ENCODE peak calls at places on chromosomes 6 and 20, in five cellular contexts. M, Z, N, L and I are unnamed samples.
A peak's percentile ranks its signal among the peaks of the same experiment; 100 is the strongest.

GRCh38 chr6:36788768-36789167 is 50.5 kb downstream of the CPNE5 start:
- DNase-seq in L (no peak), N (no peak), Z (no peak), M (no peak), I (no peak)

GRCh38 chr6:26222587-26222986 is 135.4 kb downstream of the HFE start:
- DNase-seq in L (no peak), N (no peak), M (no peak), Z (no peak), I (no peak)

GRCh38 chr6:106820412-106820852 is 154.1 kb downstream of the CD24 start:
- DNase-seq in Z (no peak), M (no peak), L (no peak), N (no peak), I (peak; percentile 77)

GRCh38 chr20:63357921-63358905 is 2.9 kb downstream of the CHRNA4 start:
- DNase-seq in M (no peak), N (no peak), L (no peak), Z (no peak), I (no peak)

GRCh38 chr6:134637847-134638438 is 312.0 kb downstream of the ALDH8A1 start:
- DNase-seq in Z (no peak), M (no peak), L (no peak), N (no peak), I (no peak)

GRCh38 chr6:71411882-71412281 is 123.3 kb downstream of the OGFRL1 start:
- DNase-seq in M (no peak), L (no peak), N (no peak), Z (no peak), I (no peak)

GRCh38 chr20:19495905-19496703 is 262.0 kb upstream of the RIN2 start:
- DNase-seq in Z (no peak), N (no peak), M (no peak), L (no peak), I (no peak)

GRCh38 chr6:77470983-77471382 is 7.7 kb upstream of the HTR1B start:
- DNase-seq in N (no peak), M (no peak), L (no peak), Z (no peak), I (no peak)

GRCh38 chr6:105619971-105620741 is 217.3 kb upstream of the PREP start:
- DNase-seq in Z (no peak), N (no peak), M (no peak), L (no peak), I (no peak)

GRCh38 chr6:30196376-30196775 is 16.8 kb downstream of the TRIM26 start:
- DNase-seq in M (no peak), L (no peak), N (no peak), Z (no peak), I (no peak)

GRCh38 chr20:31542201-31542842 is 28.1 kb downstream of the HM13 start:
- DNase-seq in M (no peak), L (no peak), Z (no peak), N (no peak), I (no peak)

GRCh38 chr6:107652526-107653182 is 162.7 kb downstream of the SOBP start:
- DNase-seq in Z (no peak), L (no peak), M (no peak), N (no peak), I (no peak)

GRCh38 chr20:40203032-40203431 is 486.0 kb downstream of the MAFB start:
- DNase-seq in M (no peak), Z (no peak), N (no peak), L (no peak), I (no peak)

GRCh38 chr20:33674294-33675126 is at the start of gene NECAB3:
- DNase-seq in Z (no peak), M (peak; percentile 54), N (peak; percentile 94), L (peak; percentile 90), I (peak; percentile 92)

GRCh38 chr20:57169162-57169561 is 97.3 kb downstream of the BMP7 start:
- DNase-seq in L (no peak), N (peak; percentile 41), Z (no peak), M (no peak), I (no peak)

GRCh38 chr6:88047510-88048150 is at the start of gene SPACA1:
- DNase-seq in Z (no peak), N (peak; percentile 58), M (no peak), L (no peak), I (no peak)

GRCh38 chr20:35363190-35363589 is 48.6 kb downstream of the UQCC1 start:
- DNase-seq in M (no peak), L (no peak), Z (no peak), N (no peak), I (peak; percentile 35)

GRCh38 chr20:25540273-25540672 is 45.1 kb downstream of the NINL start:
- DNase-seq in M (no peak), L (no peak), N (no peak), Z (no peak), I (peak; percentile 27)

GRCh38 chr6:71080151-71080550 is 123.3 kb upstream of the B3GAT2 start:
- DNase-seq in L (no peak), N (no peak), M (no peak), Z (no peak), I (no peak)

GRCh38 chr6:110509617-110510231 is 33.3 kb upstream of the SLC22A16 start:
- DNase-seq in M (no peak), L (no peak), N (no peak), Z (no peak), I (peak; percentile 9)

GRCh38 chr6:18323935-18324707 is 59.8 kb upstream of the DEK start:
- DNase-seq in M (no peak), L (no peak), Z (no peak), N (no peak), I (peak; percentile 58)

GRCh38 chr6:311679-312220 is 19.5 kb downstream of the DUSP22 start:
- DNase-seq in Z (no peak), N (peak; percentile 74), M (no peak), L (no peak), I (no peak)

GRCh38 chr20:57742506-57743180 is 32.8 kb upstream of the PMEPA1 start:
- DNase-seq in M (no peak), L (no peak), N (peak; percentile 23), Z (no peak), I (no peak)

GRCh38 chr20:25856256-25856884 is 159.7 kb upstream of the ZNF337 start:
- DNase-seq in Z (no peak), N (no peak), L (no peak), M (no peak), I (no peak)

GRCh38 chr6:116370328-116370716 is 425 bp upstream of the DSE start:
- DNase-seq in M (no peak), Z (no peak), L (no peak), N (no peak), I (no peak)

GRCh38 chr6:84033523-84034451 is at the start of gene MRAP2:
- DNase-seq in M (no peak), Z (no peak), N (no peak), L (peak; percentile 50), I (peak; percentile 73)

GRCh38 chr20:39213476-39214145 is 251.5 kb downstream of the DHX35 start:
- DNase-seq in L (no peak), Z (no peak), N (no peak), M (no peak), I (no peak)

GRCh38 chr20:25178563-25179438 is 16.7 kb upstream of the ENTPD6 start:
- DNase-seq in N (no peak), L (no peak), M (no peak), Z (no peak), I (peak; percentile 27)

GRCh38 chr6:39440039-39440426 is 117.5 kb upstream of the KCNK16 start:
- DNase-seq in N (no peak), L (no peak), M (no peak), Z (no peak), I (no peak)

GRCh38 chr6:150930816-150931215 is 65.3 kb downstream of the MTHFD1L start:
- DNase-seq in N (no peak), L (no peak), M (no peak), Z (no peak), I (no peak)

DNA sequence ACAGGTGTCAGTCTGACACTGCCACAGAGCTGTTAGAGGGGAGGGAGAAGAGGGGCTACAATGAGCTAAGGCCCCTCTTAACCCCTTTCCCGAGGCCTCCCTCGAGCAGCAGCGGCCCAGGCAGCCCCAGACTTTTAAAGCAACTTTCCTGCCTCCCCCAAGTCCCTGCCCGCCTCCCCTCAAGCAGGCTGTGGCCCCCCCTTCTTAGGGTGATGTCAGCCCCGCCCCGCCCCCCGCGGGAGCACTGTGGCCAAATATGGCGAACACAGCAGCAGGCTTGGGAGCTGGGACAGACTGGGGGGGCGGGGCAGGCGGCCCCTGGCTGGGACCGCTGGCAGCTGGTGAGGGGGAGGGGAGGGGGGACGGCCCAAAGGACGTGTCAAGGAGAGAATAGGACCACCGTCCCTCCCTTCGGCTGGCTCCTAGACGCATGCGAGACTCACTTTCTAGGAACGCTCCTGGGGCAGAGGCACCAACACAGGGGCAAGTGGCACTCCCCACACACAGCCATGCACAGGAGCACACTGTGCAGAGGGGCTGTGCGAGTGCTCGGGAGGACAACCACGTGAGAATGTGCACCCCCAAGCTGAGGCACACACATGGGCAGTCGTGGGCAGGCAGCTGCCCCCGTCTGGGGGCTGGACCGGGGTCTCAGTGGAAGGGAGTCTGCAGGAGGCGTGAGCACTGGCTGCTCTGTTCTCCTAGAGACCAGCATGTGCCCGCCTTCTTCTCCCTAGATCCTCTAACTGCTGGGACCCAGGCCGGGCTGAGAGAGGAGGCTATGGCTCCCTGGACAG is 6.7 kb downstream of the TEAD3 start:
- DNase-seq in N (no peak), M (no peak), Z (no peak), L (peak; percentile 81), I (peak; percentile 83)
- TF ChIP-seq POLR2AphosphoS5 in N (peak; percentile 33), M (no peak), Z (no peak), L (peak; percentile 13), I (no peak)

GRCh38 chr6:138523347-138524210 is 24.3 kb upstream of the NHSL1 start:
- DNase-seq in M (no peak), N (no peak), L (no peak), Z (no peak), I (no peak)
- TF ChIP-seq POLR2AphosphoS5 in M (no peak), N (no peak), L (no peak), Z (no peak), I (no peak)

GRCh38 chr20:60332523-60332922 is 374.3 kb downstream of the CDH26 start:
- DNase-seq in Z (no peak), L (no peak), N (no peak), M (no peak), I (no peak)
- TF ChIP-seq POLR2AphosphoS5 in Z (no peak), L (no peak), N (no peak), M (no peak), I (no peak)

GRCh38 chr6:45611502-45611901 is 233.8 kb upstream of the SUPT3H start:
- DNase-seq in N (no peak), L (no peak), M (no peak), Z (no peak), I (no peak)

GRCh38 chr6:45616209-45616608 is 238.5 kb upstream of the SUPT3H start:
- DNase-seq in L (no peak), N (no peak), M (no peak), Z (no peak), I (no peak)

GRCh38 chr6:45614488-45615285 is 237.0 kb upstream of the SUPT3H start:
- DNase-seq in L (no peak), M (no peak), N (no peak), Z (no peak), I (no peak)

GRCh38 chr6:45610832-45611231 is 233.1 kb upstream of the SUPT3H start:
- DNase-seq in N (no peak), L (no peak), Z (no peak), M (no peak), I (no peak)

DNA sequence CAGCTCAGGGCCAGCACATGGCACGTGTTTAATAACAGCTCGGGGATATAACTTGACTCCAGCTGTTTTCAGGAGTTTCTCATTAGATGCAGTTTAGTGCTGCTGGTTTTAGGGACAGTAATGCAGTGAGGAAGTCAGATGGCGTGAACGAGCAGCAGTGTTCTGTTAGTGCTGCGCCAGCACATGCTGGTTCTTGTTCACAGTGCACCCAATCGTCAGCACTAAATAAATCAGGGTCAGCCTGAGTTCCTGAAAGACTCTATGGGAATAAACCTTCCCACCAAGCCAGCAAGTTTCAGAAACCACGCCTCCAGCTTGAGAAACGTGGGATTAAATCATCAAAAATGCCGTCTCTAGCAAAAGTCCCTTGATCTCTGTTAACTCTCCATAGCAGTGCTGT is 235.9 kb upstream of the SUPT3H start:
- DNase-seq in N (no peak), Z (no peak), L (peak; percentile 34), M (no peak), I (no peak)
- TF ChIP-seq POLR2AphosphoS5 in N (no peak), Z (no peak), L (no peak), M (no peak), I (no peak)